ENCODE peak calls at places on chromosomes 6 and 20, in six cellular contexts. J is epithelial cell of esophagus, H is AG10803, K is kidney, D is adrenal gland, B is NB4. Z is an unnamed sample.
A peak's percentile ranks its signal among the peaks of the same experiment; 100 is the strongest.

GRCh38 chr6:39754493-39755115 is 29.4 kb upstream of the KIF6 start:
- DNase-seq in J (no peak), H (no peak), K (no peak), D (no peak), B (no peak), Z (no peak)

GRCh38 chr20:8386991-8387390 is 254.9 kb downstream of the PLCB1 start:
- DNase-seq in J (no peak), H (no peak), K (no peak), D (no peak), B (no peak), Z (no peak)

GRCh38 chr20:52779125-52779524 is 193.0 kb upstream of the TSHZ2 start:
- DNase-seq in J (peak; percentile 15), H (no peak), K (no peak), D (no peak), B (no peak), Z (no peak)

GRCh38 chr6:141744194-141744925 is 388.4 kb upstream of the GJE1 start:
- DNase-seq in J (no peak), H (no peak), K (no peak), D (no peak), B (no peak), Z (no peak)

GRCh38 chr20:56909918-56910714 is 281.0 kb downstream of the TFAP2C start:
- DNase-seq in J (no peak), H (no peak), K (no peak), D (no peak), B (no peak), Z (no peak)

GRCh38 chr6:445571-446417 is 54.2 kb downstream of the IRF4 start:
- DNase-seq in J (no peak), H (no peak), K (no peak), D (no peak), B (no peak), Z (no peak)

GRCh38 chr20:62977613-62978558 is 25.4 kb downstream of the SLC17A9 start:
- DNase-seq in J (no peak), H (no peak), K (no peak), D (no peak), B (peak; percentile 60), Z (no peak)

GRCh38 chr20:33521461-33521860 is 31.6 kb downstream of the CBFA2T2 start:
- DNase-seq in J (no peak), H (no peak), K (no peak), D (no peak), B (no peak), Z (no peak)

GRCh38 chr6:125812394-125813231 is 21.9 kb downstream of the NCOA7 start:
- DNase-seq in J (peak; percentile 63), H (peak; percentile 93), K (no peak), D (no peak), B (no peak), Z (peak; percentile 84)

GRCh38 chr20:3162080-3162611 is 2.5 kb upstream of the FASTKD5 start:
- DNase-seq in J (no peak), H (no peak), K (peak; percentile 87), D (no peak), B (no peak), Z (no peak)

GRCh38 chr6:158008894-158009891 is 27.5 kb downstream of the SYNJ2 start:
- DNase-seq in J (no peak), H (peak; percentile 87), K (peak; percentile 89), D (peak; percentile 58), B (peak; percentile 49), Z (no peak)

GRCh38 chr6:164151161-164151728 is 736.7 kb downstream of the QKI start:
- DNase-seq in J (no peak), H (no peak), K (no peak), D (no peak), B (no peak), Z (no peak)

GRCh38 chr6:116251568-116252384 is 2.1 kb downstream of the TSPYL4 start:
- DNase-seq in J (peak; percentile 71), H (peak; percentile 95), K (no peak), D (no peak), B (no peak), Z (no peak)

GRCh38 chr20:59222982-59223610 is 59.5 kb downstream of the ZNF831 start:
- DNase-seq in J (no peak), H (no peak), K (no peak), D (no peak), B (peak; percentile 40), Z (no peak)

GRCh38 chr6:3061501-3061941 is 6.8 kb upstream of the RIPK1 start:
- DNase-seq in J (peak; percentile 88), H (peak; percentile 55), K (no peak), D (no peak), B (no peak), Z (no peak)

GRCh38 chr6:31270788-31271640 is 878 bp downstream of the HLA-C start:
- DNase-seq in J (peak; percentile 61), H (peak; percentile 32), K (peak; percentile 94), D (peak; percentile 50), B (peak; percentile 43), Z (no peak)

DNA sequence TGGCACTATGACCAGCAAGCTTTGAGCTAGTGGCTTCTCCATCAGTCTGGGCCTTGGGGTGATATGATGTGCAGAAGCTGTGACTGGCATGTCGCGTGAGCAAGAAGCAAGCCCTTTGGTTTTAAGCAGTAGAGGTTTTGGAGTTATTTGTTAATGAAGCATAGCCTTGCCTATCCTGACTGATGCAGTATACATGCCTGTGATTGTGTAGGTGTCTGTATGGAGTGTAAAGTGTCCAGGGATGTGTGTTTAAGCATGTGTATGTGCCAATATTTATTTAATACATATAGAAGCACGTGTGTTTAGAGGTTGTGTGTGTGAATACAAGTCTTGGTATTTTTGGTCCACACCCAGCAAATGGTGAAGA is 61.0 kb upstream of the CCDC167 start:
- DNase-seq in J (no peak), H (no peak), K (no peak), D (no peak), B (no peak), Z (no peak)
- TF ChIP-seq CTCF in J (no peak), H (no peak), K (no peak), D (no peak), B (no peak), Z (no peak)

GRCh38 chr6:166861304-166861703 is 95.0 kb downstream of the RNASET2 start:
- DNase-seq in J (no peak), H (no peak), K (no peak), D (no peak), B (no peak), Z (no peak)
- H3K4me3 ChIP-seq in J (no peak overlapping the region), H (no peak overlapping the region), K (no peak overlapping the region), D (no peak overlapping the region), B (no peak overlapping the region), Z (no peak overlapping the region)

GRCh38 chr6:13635948-13636658 is 21.0 kb downstream of the NOL7 start:
- DNase-seq in J (peak; percentile 45), H (no peak), K (no peak), D (no peak), B (peak; percentile 78), Z (no peak)
- TF ChIP-seq CTCF in J (no peak), H (no peak), K (no peak), D (no peak), B (no peak), Z (no peak)

GRCh38 chr6:34656378-34657036 is 40.1 kb downstream of the ILRUN start:
- DNase-seq in J (peak; percentile 58), H (peak; percentile 81), K (no peak), D (no peak), B (peak; percentile 71), Z (no peak)

GRCh38 chr6:34654061-34654460 is 42.5 kb downstream of the ILRUN start:
- DNase-seq in J (no peak), H (no peak), K (no peak), D (no peak), B (no peak), Z (no peak)

GRCh38 chr6:34658605-34659218 is 37.9 kb downstream of the ILRUN start:
- DNase-seq in J (no peak), H (no peak), K (no peak), D (no peak), B (no peak), Z (no peak)

GRCh38 chr6:34657037-34657306 is 39.6 kb downstream of the ILRUN start:
- DNase-seq in J (no peak), H (peak; percentile 83), K (no peak), D (no peak), B (no peak), Z (no peak)

DNA sequence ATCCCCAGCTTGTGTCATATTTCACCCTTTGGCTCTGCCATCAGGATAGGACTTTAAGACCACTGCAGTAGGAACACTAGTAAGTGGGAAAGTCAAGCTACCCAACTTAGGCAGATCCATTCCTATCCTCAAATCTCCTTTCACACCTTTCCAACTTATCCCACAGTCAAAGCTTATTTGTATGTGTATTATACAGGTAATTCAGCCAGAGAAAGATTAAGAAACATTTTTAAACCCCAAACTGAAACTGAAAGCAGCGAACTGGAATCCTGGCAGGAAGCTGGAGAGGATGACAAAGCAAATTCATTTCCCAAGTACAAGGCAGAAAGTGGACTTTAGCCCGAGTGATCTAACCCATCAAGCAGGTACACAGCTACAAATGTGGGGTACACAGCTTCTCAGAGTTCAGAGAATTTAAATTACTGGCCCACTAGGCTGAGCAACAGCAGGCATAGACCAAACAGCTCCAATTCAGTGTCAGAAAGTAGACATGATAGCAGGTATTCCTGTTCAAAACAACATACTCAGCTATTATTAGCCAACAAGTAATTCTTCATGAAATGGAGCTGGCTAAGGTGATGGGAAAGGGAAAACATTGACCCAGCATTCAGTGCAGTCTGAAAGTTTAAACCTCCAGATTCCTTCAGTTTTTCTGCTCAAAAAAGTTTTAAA is 39.1 kb downstream of the ILRUN start:
- DNase-seq in J (peak; percentile 78), H (peak; percentile 84), K (no peak), D (peak; percentile 50), B (peak; percentile 65), Z (peak; percentile 91)
- H3K4me3 ChIP-seq in J (peak overlapping the region; percentile 38), H (peak overlapping the region; percentile 66), K (peak overlapping the region; percentile 61), D (no peak overlapping the region), B (peak overlapping the region; percentile 47), Z (peak overlapping the region; percentile 50)

DNA sequence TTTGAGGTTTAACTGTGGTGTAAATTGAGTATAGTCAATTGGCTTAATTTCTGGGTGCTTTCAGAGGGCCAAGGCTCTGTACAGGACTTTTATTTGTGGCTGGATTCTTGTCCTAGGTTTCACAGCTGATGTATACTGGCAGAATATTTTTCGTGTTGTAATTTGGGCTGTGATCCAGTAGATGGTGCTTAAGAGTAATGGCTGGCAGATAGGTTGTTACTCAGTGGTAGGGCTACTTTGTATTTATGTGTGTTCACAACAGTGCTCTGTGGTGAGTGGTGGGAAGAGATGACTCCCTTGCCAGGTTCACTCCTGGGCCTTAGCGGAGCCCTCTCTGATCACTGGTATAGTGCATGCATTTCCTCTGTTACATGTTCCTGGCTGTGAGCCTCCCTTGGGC is 34.5 kb upstream of the FERMT1 start:
- DNase-seq in J (peak; percentile 24), H (no peak), K (no peak), D (no peak), B (peak; percentile 43), Z (no peak)
- TF ChIP-seq CTCF in J (peak; percentile 26), H (no peak), K (no peak), D (no peak), B (peak; percentile 40), Z (peak; percentile 44)

GRCh38 chr20:54346269-54346668 is 129.1 kb upstream of the DOK5 start:
- DNase-seq in J (no peak), H (no peak), K (no peak), D (no peak), B (peak; percentile 40), Z (no peak)

GRCh38 chr20:54345817-54346216 is 129.6 kb upstream of the DOK5 start:
- DNase-seq in J (no peak), H (peak; percentile 75), K (no peak), D (no peak), B (no peak), Z (no peak)

GRCh38 chr20:54347216-54347833 is 128.1 kb upstream of the DOK5 start:
- DNase-seq in J (no peak), H (no peak), K (no peak), D (no peak), B (no peak), Z (peak; percentile 84)

GRCh38 chr20:54343634-54344033 is 131.8 kb upstream of the DOK5 start:
- DNase-seq in J (no peak), H (no peak), K (no peak), D (no peak), B (no peak), Z (no peak)

GRCh38 chr20:54345301-54345724 is 130.1 kb upstream of the DOK5 start:
- DNase-seq in J (peak; percentile 60), H (peak; percentile 87), K (no peak), D (no peak), B (no peak), Z (peak; percentile 76)
- H3K4me3 ChIP-seq in J (no peak overlapping the region), H (peak overlapping the region; percentile 27), K (no peak overlapping the region), D (no peak overlapping the region), B (no peak overlapping the region), Z (no peak overlapping the region)

Z was measured in epithelial cell of proximal tubule.